ENCODE peak calls at places on chromosome 16, in seven cellular contexts. P is activated gamma-delta T cell treated with Interleukin-2 at 50 U/mL for 16 hours; T is stromal cell of bone marrow; M is CD8-positive, alpha-beta memory T cell; C is kidney tubule cell; Q is NCI-H774; F is stimulated activated CD8-positive, alpha-beta memory T cell treated with anti-CD3 and anti-CD28 coated beads, Interleukin-7, amount 100 ng/mL, for 1 hour. E is an unnamed sample.

GRCh38 chr16:49483651-49484451 is 110.2 kb downstream of the C16orf78 start:
- DNase-seq in C (no peak), P (no peak), M (no peak), F (no peak), Q (no peak), T (no peak), E (no peak)

GRCh38 chr16:1431497-1432270 is 806 bp downstream of the PERCC1 start:
- DNase-seq in F (no peak), M (no peak), P (no peak), C (no peak), Q (no peak), T (no peak), E (no peak)

GRCh38 chr16:560221-560700 is at the start of gene PRR35:
- DNase-seq in F (no peak), M (no peak), C (no peak), T (no peak), Q (no peak), P (no peak), E (no peak)

GRCh38 chr16:85750827-85751641 is at the start of gene C16orf74:
- DNase-seq in F (no peak), Q (no peak), C (peak), M (no peak), P (no peak), T (peak), E (no peak)

GRCh38 chr16:2090819-2091721 is 43.3 kb downstream of the TSC2 start:
- DNase-seq in T (no peak), P (no peak), F (no peak), C (peak), Q (peak), M (peak), E (no peak)

GRCh38 chr16:71357681-71358080 is 842 bp upstream of the CALB2 start:
- DNase-seq in T (no peak), M (no peak), F (no peak), Q (no peak), P (no peak), C (no peak), E (no peak)

GRCh38 chr16:21722771-21723460 is 59.1 kb downstream of the OTOA start:
- DNase-seq in T (no peak), M (no peak), F (no peak), P (no peak), C (no peak), Q (no peak), E (no peak)

GRCh38 chr16:27499659-27500055 is 50.1 kb downstream of the GTF3C1 start:
- DNase-seq in T (no peak), Q (no peak), M (no peak), F (no peak), C (no peak), P (no peak), E (no peak)

GRCh38 chr16:3642397-3643094 is 11.9 kb upstream of the DNASE1 start:
- DNase-seq in M (no peak), F (no peak), P (no peak), Q (no peak), C (peak), T (no peak), E (no peak)

E was measured in GM04504.